ENCODE peak calls at places on chromosome 9, in five cellular contexts. One of them, this sample, is unnamed.

GRCh38 chr9:75844321-75844720 is 46.2 kb upstream of the PCSK5 start:
- DNase-seq in H1: no peak
- DNase-seq in K562: no peak
- DNase-seq in SK-N-SH: no peak
- DNase-seq in GM12878: no peak
- DNase-seq in this sample: no peak

GRCh38 chr9:21906878-21907277 is 87.3 kb downstream of the CDKN2A start:
- DNase-seq in H1: no peak
- DNase-seq in GM12878: no peak
- DNase-seq in SK-N-SH: no peak
- DNase-seq in K562: no peak
- DNase-seq in this sample: no peak

GRCh38 chr9:136004712-136005111 is 43.5 kb upstream of the UBAC1 start:
- DNase-seq in K562: peak
- DNase-seq in GM12878: no peak
- DNase-seq in SK-N-SH: no peak
- DNase-seq in H1: no peak
- DNase-seq in this sample: no peak

GRCh38 chr9:128902351-128903078 is 18.3 kb upstream of the PHYHD1 start:
- DNase-seq in K562: no peak
- DNase-seq in SK-N-SH: no peak
- DNase-seq in GM12878: no peak
- DNase-seq in H1: no peak
- DNase-seq in this sample: peak

GRCh38 chr9:89891221-89892052 is 286.6 kb downstream of the GADD45G start:
- DNase-seq in H1: no peak
- DNase-seq in GM12878: no peak
- DNase-seq in SK-N-SH: no peak
- DNase-seq in K562: no peak
- DNase-seq in this sample: no peak

GRCh38 chr9:84860423-84861115 is 191.0 kb downstream of the NTRK2 start:
- DNase-seq in GM12878: no peak
- DNase-seq in H1: no peak
- DNase-seq in SK-N-SH: no peak
- DNase-seq in K562: no peak
- DNase-seq in this sample: no peak

GRCh38 chr9:21750021-21750735 is 52.3 kb upstream of the MTAP start:
- DNase-seq in SK-N-SH: no peak
- DNase-seq in H1: no peak
- DNase-seq in K562: no peak
- DNase-seq in GM12878: no peak
- DNase-seq in this sample: no peak

GRCh38 chr9:105967798-105968197 is 273.5 kb downstream of the TMEM38B start:
- DNase-seq in SK-N-SH: no peak
- DNase-seq in H1: no peak
- DNase-seq in GM12878: no peak
- DNase-seq in K562: no peak
- DNase-seq in this sample: no peak

GRCh38 chr9:9914174-9914573 is 698.6 kb downstream of the PTPRD start:
- DNase-seq in SK-N-SH: no peak
- DNase-seq in GM12878: no peak
- DNase-seq in H1: no peak
- DNase-seq in K562: no peak
- DNase-seq in this sample: no peak

GRCh38 chr9:105693435-105694275 is 686 bp upstream of the TMEM38B start:
- DNase-seq in SK-N-SH: peak
- DNase-seq in GM12878: no peak
- DNase-seq in K562: no peak
- DNase-seq in H1: no peak
- DNase-seq in this sample: no peak

GRCh38 chr9:127796899-127797370 is 5.7 kb upstream of the FPGS start:
- DNase-seq in K562: no peak
- DNase-seq in GM12878: no peak
- DNase-seq in H1: no peak
- DNase-seq in SK-N-SH: no peak
- DNase-seq in this sample: no peak

GRCh38 chr9:3205421-3206095 is 320.2 kb downstream of the RFX3 start:
- DNase-seq in SK-N-SH: no peak
- DNase-seq in H1: no peak
- DNase-seq in K562: no peak
- DNase-seq in GM12878: no peak
- DNase-seq in this sample: no peak

GRCh38 chr9:91245432-91246313 is 116.0 kb downstream of the AUH start:
- DNase-seq in K562: peak
- DNase-seq in GM12878: no peak
- DNase-seq in SK-N-SH: no peak
- DNase-seq in H1: no peak
- DNase-seq in this sample: no peak

GRCh38 chr9:136225366-136225747 is 20.3 kb downstream of the QSOX2 start:
- DNase-seq in K562: no peak
- DNase-seq in SK-N-SH: no peak
- DNase-seq in GM12878: peak
- DNase-seq in H1: no peak
- DNase-seq in this sample: no peak

GRCh38 chr9:21415492-21416267 is 6.8 kb downstream of the IFNA8 start:
- DNase-seq in GM12878: no peak
- DNase-seq in K562: no peak
- DNase-seq in SK-N-SH: no peak
- DNase-seq in H1: no peak
- DNase-seq in this sample: no peak

GRCh38 chr9:18499987-18500386 is 26.0 kb downstream of the ADAMTSL1 start:
- DNase-seq in K562: no peak
- DNase-seq in GM12878: no peak
- DNase-seq in H1: no peak
- DNase-seq in SK-N-SH: no peak
- DNase-seq in this sample: no peak

GRCh38 chr9:121299467-121300282 is 31.7 kb downstream of the GSN start:
- DNase-seq in K562: no peak
- DNase-seq in GM12878: no peak
- DNase-seq in SK-N-SH: peak
- DNase-seq in H1: no peak
- DNase-seq in this sample: no peak

GRCh38 chr9:126623667-126624452 is 10.1 kb downstream of the LMX1B start:
- DNase-seq in SK-N-SH: no peak
- DNase-seq in GM12878: no peak
- DNase-seq in K562: no peak
- DNase-seq in H1: no peak
- DNase-seq in this sample: no peak

DNA sequence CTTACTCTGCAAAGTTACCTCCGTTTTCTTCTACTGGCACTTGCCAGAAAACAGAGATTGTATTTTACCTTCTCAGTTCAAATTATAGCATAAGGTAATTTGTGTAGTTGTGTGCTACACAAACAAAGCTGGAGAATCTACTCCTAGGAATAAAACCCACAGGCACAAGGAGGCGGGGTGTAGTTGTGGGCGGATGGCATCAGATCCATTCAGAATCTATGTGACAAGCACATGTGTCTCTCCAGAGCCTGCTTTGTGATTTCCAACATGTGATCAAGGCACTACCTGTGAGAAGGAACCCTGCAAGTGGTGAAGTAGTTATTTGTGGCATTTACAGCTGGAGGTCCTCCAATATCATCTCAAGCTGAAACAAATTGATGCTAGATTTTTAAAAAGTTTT is 39.0 kb downstream of the GAS1 start:
- DNase-seq in SK-N-SH: no peak
- DNase-seq in GM12878: no peak
- DNase-seq in K562: no peak
- DNase-seq in H1: no peak
- DNase-seq in this sample: no peak
- TF ChIP-seq CTCF in SK-N-SH: no peak
- TF ChIP-seq CTCF in GM12878: no peak
- TF ChIP-seq CTCF in K562: no peak
- TF ChIP-seq CTCF in H1: no peak
- TF ChIP-seq CTCF in this sample: no peak

GRCh38 chr9:1947438-1947837 is 67.7 kb upstream of the SMARCA2 start:
- DNase-seq in SK-N-SH: no peak
- DNase-seq in K562: no peak
- DNase-seq in H1: no peak
- DNase-seq in GM12878: no peak
- DNase-seq in this sample: no peak
- H3K4me3 ChIP-seq in SK-N-SH: no peak
- H3K4me3 ChIP-seq in K562: no peak
- H3K4me3 ChIP-seq in H1: no peak
- H3K4me3 ChIP-seq in GM12878: no peak
- H3K4me3 ChIP-seq in this sample: no peak

GRCh38 chr9:79012561-79012960 is 559.2 kb upstream of the TLE4 start:
- DNase-seq in H1: no peak
- DNase-seq in SK-N-SH: no peak
- DNase-seq in K562: no peak
- DNase-seq in GM12878: no peak
- DNase-seq in this sample: no peak

GRCh38 chr9:79011461-79011860 is 560.3 kb upstream of the TLE4 start:
- DNase-seq in K562: no peak
- DNase-seq in GM12878: no peak
- DNase-seq in SK-N-SH: no peak
- DNase-seq in H1: no peak
- DNase-seq in this sample: no peak

GRCh38 chr9:79015951-79016350 is 555.8 kb upstream of the TLE4 start:
- DNase-seq in SK-N-SH: no peak
- DNase-seq in H1: no peak
- DNase-seq in GM12878: no peak
- DNase-seq in K562: no peak
- DNase-seq in this sample: no peak

GRCh38 chr9:79014929-79015699 is 556.7 kb upstream of the TLE4 start:
- DNase-seq in GM12878: no peak
- DNase-seq in SK-N-SH: no peak
- DNase-seq in K562: no peak
- DNase-seq in H1: no peak
- DNase-seq in this sample: no peak

DNA sequence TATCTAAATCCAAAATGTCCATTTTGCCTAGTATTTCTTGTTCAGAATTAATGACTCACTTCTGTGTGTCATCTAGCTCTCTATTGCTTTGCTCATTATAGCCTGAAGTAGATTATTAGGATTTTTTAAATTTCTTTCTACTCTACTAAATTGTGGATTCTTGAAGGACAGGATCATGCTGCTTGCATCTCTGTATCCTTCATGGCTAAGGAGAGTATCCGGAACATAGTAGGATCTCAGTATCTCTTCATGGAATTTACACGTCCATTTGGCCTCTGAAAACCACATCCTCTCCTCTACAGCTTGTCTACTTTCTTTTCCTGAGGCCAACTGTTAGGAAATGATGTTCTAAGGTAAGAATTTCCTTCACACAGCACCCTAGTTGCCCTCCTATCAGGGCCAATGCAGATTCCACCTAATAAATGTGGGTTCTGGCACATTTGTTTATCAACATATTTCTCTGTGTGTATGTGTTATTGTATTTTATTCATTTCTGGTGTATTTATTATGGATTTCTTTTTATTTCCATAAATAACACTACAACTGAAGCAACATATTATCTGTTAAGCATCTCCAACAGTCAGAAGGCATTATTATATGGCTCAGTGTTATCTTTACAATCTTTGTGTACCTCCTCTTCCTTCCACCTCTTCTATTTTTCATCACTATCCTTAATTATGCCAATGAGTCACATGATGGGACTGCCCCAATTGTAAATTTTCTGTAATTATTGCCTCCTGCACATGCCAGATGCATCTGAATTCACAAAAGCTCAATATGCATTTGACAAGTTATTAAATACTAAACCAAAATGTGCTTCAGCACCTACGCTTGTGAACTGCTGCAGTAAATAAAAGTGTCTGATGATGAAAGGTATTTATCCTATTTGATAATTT is 557.8 kb upstream of the TLE4 start:
- DNase-seq in H1: no peak
- DNase-seq in SK-N-SH: no peak
- DNase-seq in K562: no peak
- DNase-seq in GM12878: no peak
- DNase-seq in this sample: no peak
- TF ChIP-seq GABPA in H1: no peak
- TF ChIP-seq GABPA in SK-N-SH: peak
- TF ChIP-seq GABPA in K562: no peak
- TF ChIP-seq GABPA in GM12878: no peak
- TF ChIP-seq GABPA in this sample: no peak

GRCh38 chr9:114078781-114079156 is 669 bp upstream of the AMBP start:
- DNase-seq in SK-N-SH: no peak
- DNase-seq in K562: no peak
- DNase-seq in GM12878: no peak
- DNase-seq in H1: no peak
- DNase-seq in this sample: no peak
- TF ChIP-seq CTCF in SK-N-SH: no peak
- TF ChIP-seq CTCF in K562: no peak
- TF ChIP-seq CTCF in GM12878: no peak
- TF ChIP-seq CTCF in H1: no peak
- TF ChIP-seq CTCF in this sample: no peak

DNA sequence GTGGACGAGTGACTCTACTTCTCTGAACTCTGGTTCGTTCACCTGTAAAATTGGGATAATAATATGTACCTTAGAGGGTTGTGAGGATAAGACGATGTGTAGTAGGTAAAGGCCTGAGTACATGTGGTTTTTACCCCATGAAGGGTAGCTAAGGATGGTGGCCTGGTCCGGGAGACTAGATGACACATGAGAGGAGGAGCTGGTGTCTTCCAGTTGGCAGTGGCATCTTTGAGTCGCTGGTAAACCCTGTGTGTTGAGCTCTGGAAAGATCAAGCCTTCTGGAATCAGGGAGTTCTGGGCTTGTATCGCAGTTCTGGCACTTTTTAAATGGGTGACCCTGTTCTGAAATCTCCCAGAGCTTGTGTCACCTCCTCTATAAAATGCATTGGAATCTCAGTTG is 166.4 kb upstream of the ZNF618 start:
- DNase-seq in K562: no peak
- DNase-seq in GM12878: no peak
- DNase-seq in H1: no peak
- DNase-seq in SK-N-SH: no peak
- DNase-seq in this sample: no peak
- H3K4me3 ChIP-seq in K562: no peak
- H3K4me3 ChIP-seq in GM12878: no peak
- H3K4me3 ChIP-seq in H1: no peak
- H3K4me3 ChIP-seq in SK-N-SH: no peak
- H3K4me3 ChIP-seq in this sample: no peak

GRCh38 chr9:130122465-130122864 is 49.7 kb upstream of the NCS1 start:
- DNase-seq in GM12878: no peak
- DNase-seq in K562: no peak
- DNase-seq in H1: no peak
- DNase-seq in SK-N-SH: no peak
- DNase-seq in this sample: no peak
- TF ChIP-seq GABPA in GM12878: no peak
- TF ChIP-seq GABPA in K562: no peak
- TF ChIP-seq GABPA in H1: no peak
- TF ChIP-seq GABPA in SK-N-SH: no peak
- TF ChIP-seq GABPA in this sample: no peak

DNA sequence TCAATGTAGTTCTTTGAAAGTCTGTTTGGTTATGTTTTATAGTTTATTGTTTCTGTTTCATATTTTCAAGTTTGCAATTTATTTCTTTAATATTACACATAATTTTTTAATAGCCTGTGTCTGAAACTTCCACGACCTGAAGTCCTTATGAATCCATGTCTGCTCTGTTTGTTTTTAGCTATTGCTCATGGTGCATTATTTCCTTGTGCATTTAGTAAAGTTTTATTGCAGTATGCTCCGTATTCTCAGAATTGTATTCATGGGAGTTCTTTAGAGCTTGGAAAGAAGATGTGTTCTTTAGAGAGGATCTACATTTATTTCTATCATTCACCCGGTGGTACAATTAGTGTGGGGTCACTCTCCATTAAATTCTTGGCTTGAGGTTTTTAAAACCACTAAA is 133.2 kb upstream of the NFIB start:
- DNase-seq in SK-N-SH: no peak
- DNase-seq in H1: no peak
- DNase-seq in GM12878: no peak
- DNase-seq in K562: no peak
- DNase-seq in this sample: no peak
- TF ChIP-seq CTCF in SK-N-SH: no peak
- TF ChIP-seq CTCF in H1: no peak
- TF ChIP-seq CTCF in GM12878: no peak
- TF ChIP-seq CTCF in K562: no peak
- TF ChIP-seq CTCF in this sample: no peak

GRCh38 chr9:131252120-131252519 is 24.2 kb downstream of the FAM78A start:
- DNase-seq in H1: no peak
- DNase-seq in K562: no peak
- DNase-seq in SK-N-SH: no peak
- DNase-seq in GM12878: no peak
- DNase-seq in this sample: peak
- H3K4me3 ChIP-seq in H1: no peak
- H3K4me3 ChIP-seq in K562: no peak
- H3K4me3 ChIP-seq in SK-N-SH: no peak
- H3K4me3 ChIP-seq in GM12878: peak
- H3K4me3 ChIP-seq in this sample: peak

This sample was measured in HL-60.